ENCODE peak calls at places on chromosomes 5 and 9, in four cellular contexts. A is activated B cell treated with CpG ODN at 0.5 μM for 24 hours; H is right atrium auricular region; M is activated naive CD4-positive, alpha-beta T cell treated with anti-CD3 and anti-CD28 coated beads, Interleukin-2, amount 10 ng/mL, durations not matched to agents 7 days and 5 days. G is an unnamed sample.

GRCh38 chr5:125237026-125237425 is 490.6 kb upstream of the ZNF608 start:
- DNase-seq in A (no peak), H (no peak), M (no peak), G (no peak)

GRCh38 chr9:127970401-127971313 is 10.1 kb downstream of the EEIG1 start:
- DNase-seq in A (peak; percentile 50), H (no peak), M (peak; percentile 83), G (no peak)

GRCh38 chr9:33939924-33940874 is 108.5 kb downstream of the UBAP2 start:
- DNase-seq in A (no peak), H (no peak), M (no peak), G (no peak)

GRCh38 chr9:33708441-33708840 is 86.9 kb upstream of the PRSS3 start:
- DNase-seq in A (no peak), H (no peak), M (no peak), G (no peak)

GRCh38 chr9:86135374-86135773 is 36.0 kb upstream of the GOLM1 start:
- DNase-seq in A (no peak), H (no peak), M (no peak), G (no peak)

GRCh38 chr5:34738381-34738780 is 82.3 kb downstream of the RAI14 start:
- DNase-seq in A (no peak), H (no peak), M (no peak), G (no peak)

GRCh38 chr9:123445981-123446610 is 90.1 kb downstream of the CRB2 start:
- DNase-seq in A (no peak), H (peak; percentile 34), M (no peak), G (no peak)

GRCh38 chr9:69768716-69769115 is 8.9 kb upstream of the PTAR1 start:
- DNase-seq in A (no peak), H (no peak), M (no peak), G (no peak)

GRCh38 chr9:134980516-134980915 is 62.8 kb upstream of the FCN1 start:
- DNase-seq in A (no peak), H (no peak), M (no peak), G (peak; percentile 14)

GRCh38 chr9:2620876-2621677 is 510 bp upstream of the VLDLR start:
- DNase-seq in A (peak; percentile 17), H (peak; percentile 78), M (peak; percentile 71), G (peak; percentile 93)

GRCh38 chr9:77132991-77133390 is 44.3 kb upstream of the VPS13A start:
- DNase-seq in A (no peak), H (no peak), M (no peak), G (no peak)

GRCh38 chr9:83656952-83657351 is 34.0 kb downstream of the IDNK start:
- DNase-seq in A (no peak), H (no peak), M (no peak), G (no peak)

GRCh38 chr5:96492654-96493053 is 59.6 kb upstream of the PCSK1 start:
- DNase-seq in A (no peak), H (no peak), M (no peak), G (no peak)

GRCh38 chr5:95788493-95788892 is 34.0 kb downstream of the GLRX start:
- DNase-seq in A (no peak), H (no peak), M (no peak), G (no peak)

GRCh38 chr5:175288048-175288621 is 155.8 kb downstream of the DRD1 start:
- DNase-seq in A (no peak), H (no peak), M (no peak), G (no peak)

GRCh38 chr5:179273074-179273435 is 72.2 kb downstream of the ADAMTS2 start:
- DNase-seq in A (no peak), H (no peak), M (no peak), G (no peak)

GRCh38 chr5:118637947-118638670 is 350.2 kb downstream of the DTWD2 start:
- DNase-seq in A (no peak), H (no peak), M (no peak), G (peak; percentile 80)

GRCh38 chr9:115849679-115850412 is 303.7 kb upstream of the PAPPA start:
- DNase-seq in A (no peak), H (no peak), M (no peak), G (no peak)

GRCh38 chr5:10303201-10303600 is 4.5 kb downstream of the CMBL start:
- DNase-seq in A (no peak), H (no peak), M (no peak), G (no peak)

GRCh38 chr9:85451680-85452079 is 290.1 kb downstream of the AGTPBP1 start:
- DNase-seq in A (no peak), H (no peak), M (no peak), G (no peak)

GRCh38 chr5:2747372-2748179 is 3.9 kb downstream of the IRX2 start:
- DNase-seq in A (no peak), H (peak; percentile 44), M (no peak), G (no peak)

GRCh38 chr9:114279693-114280092 is 43.2 kb upstream of the ORM1 start:
- DNase-seq in A (no peak), H (no peak), M (no peak), G (no peak)

GRCh38 chr5:36861820-36862219 is 14.7 kb upstream of the NIPBL start:
- DNase-seq in A (no peak), H (no peak), M (no peak), G (no peak)

GRCh38 chr9:69976165-69976564 is 67.5 kb upstream of the MAMDC2 start:
- DNase-seq in A (no peak), H (no peak), M (no peak), G (no peak)

G was measured in upper lobe of left lung.